ENCODE peak calls at places on chromosomes 2 and 18, in seven cellular contexts. X is A549, D is tibial nerve, P is transverse colon, Y is suprapubic skin, Q is K562, K is SK-N-SH. W is an unnamed sample.

GRCh38 chr18:28715206-28715605 is 538.3 kb upstream of the CDH2 start:
- DNase-seq in K (no peak), P (no peak), D (no peak), Q (no peak), Y (no peak), X (no peak), W (no peak)

GRCh38 chr18:79630266-79631095 is 49.1 kb upstream of the CTDP1 start:
- DNase-seq in Q (no peak), X (no peak), Y (peak), K (no peak), D (no peak), P (no peak), W (no peak)

GRCh38 chr2:39893616-39894015 is 114.6 kb upstream of the THUMPD2 start:
- DNase-seq in X (no peak), P (no peak), D (no peak), K (no peak), Y (no peak), Q (no peak), W (no peak)

GRCh38 chr2:162838141-162838500 is 446 bp downstream of the KCNH7 start:
- DNase-seq in Y (no peak), K (no peak), P (no peak), Q (no peak), D (no peak), X (no peak), W (no peak)

GRCh38 chr2:40097691-40098376 is 318.8 kb upstream of the THUMPD2 start:
- DNase-seq in K (no peak), Q (no peak), Y (no peak), X (peak), P (no peak), D (no peak), W (no peak)

GRCh38 chr2:10759151-10759714 is 37.8 kb downstream of the ATP6V1C2 start:
- DNase-seq in D (no peak), Y (no peak), Q (no peak), K (peak), P (peak), X (no peak), W (no peak)

GRCh38 chr2:225010804-225011203 is 31.5 kb downstream of the DOCK10 start:
- DNase-seq in Q (no peak), P (no peak), K (no peak), X (peak), Y (no peak), D (no peak), W (no peak)

GRCh38 chr18:39647627-39648502 is 2082.3 kb upstream of the CELF4 start:
- DNase-seq in P (no peak), Q (no peak), K (no peak), D (no peak), X (peak), Y (no peak), W (no peak)

DNA sequence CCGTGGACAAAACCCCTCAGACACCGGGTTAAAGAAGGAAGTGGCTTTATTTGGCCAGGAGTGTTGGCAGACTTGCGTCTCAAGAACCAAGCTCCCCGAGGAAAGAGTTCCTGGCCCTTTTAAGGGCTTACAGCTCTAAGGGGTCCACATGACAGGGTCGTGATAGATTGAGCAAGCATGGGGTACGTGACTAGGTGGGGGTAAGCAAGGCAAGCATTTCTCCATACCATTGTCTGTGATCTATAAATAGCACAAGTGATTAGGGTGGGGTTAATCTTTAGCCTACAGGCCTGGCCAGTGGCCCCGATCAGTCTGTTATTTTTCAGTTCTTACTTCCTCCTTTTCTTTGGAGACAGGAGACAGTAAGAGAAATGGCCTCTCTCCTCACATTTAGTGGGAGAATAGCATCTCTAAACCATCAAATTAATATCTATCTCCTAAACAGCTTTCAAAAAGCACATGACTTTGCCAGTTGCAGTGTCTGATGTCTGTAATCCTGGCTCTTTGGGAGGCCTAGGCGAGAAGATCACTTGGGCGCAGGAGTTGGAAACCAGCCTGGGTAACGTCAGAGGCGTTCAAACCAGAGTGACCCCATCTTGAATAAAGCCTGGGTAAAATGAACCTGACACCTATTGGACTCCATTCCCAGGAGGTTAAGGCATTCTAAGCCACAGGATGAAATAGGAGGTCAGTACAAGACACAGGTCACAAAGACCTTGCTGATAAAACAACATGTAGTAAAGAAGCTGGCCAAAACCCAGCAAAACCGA is 18.3 kb upstream of the CNOT11 start:
- DNase-seq in K (no peak), P (no peak), X (no peak), D (no peak), Q (no peak), Y (no peak), W (no peak)
- TF ChIP-seq EP300 in K (no peak), P (no peak), X (no peak), D (no peak), Q (no peak), Y (no peak), W (no peak)

DNA sequence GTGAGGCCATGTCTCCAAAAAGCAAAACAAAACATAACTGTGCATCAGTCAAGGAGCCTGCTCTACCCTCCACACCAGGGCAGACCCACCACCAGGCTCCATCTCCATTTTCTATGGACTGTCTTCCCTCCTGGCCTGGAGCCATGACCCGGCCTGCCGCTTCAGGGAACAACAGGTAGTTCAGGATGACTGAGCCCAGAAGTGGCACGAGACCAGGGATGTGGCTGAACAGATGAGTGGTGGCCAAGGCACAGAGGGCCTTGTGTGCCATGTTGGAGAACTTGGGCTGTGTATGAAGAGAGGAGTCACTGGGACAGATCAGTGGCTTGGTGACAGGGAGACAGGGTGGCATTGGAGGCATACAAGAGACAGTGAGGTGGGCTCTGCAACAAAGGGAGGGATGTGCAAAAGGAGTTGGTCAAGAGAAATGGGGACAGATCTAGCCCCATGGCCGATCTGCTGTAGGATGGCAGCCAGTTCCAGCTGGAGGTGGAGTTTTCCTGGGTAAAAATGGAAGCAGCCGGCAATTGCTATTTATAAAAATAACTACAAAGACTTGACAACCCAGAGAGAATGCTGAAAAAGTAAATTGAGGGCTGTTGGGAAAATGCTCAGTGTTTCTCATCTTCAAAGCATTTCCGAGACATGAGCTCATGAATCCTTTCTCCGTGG is 35.0 kb downstream of the TMEM177 start:
- DNase-seq in K (no peak), Y (no peak), D (no peak), Q (no peak), P (no peak), X (no peak), W (no peak)
- H3K27ac ChIP-seq in K (no peak), Y (no peak), D (no peak), Q (no peak), P (no peak), X (no peak), W (no peak)

GRCh38 chr18:48884306-48885235 is 66.2 kb downstream of the SMAD7 start:
- DNase-seq in P (no peak), D (no peak), Y (no peak), K (no peak), Q (no peak), X (no peak), W (no peak)
- TF ChIP-seq EP300 in P (no peak), D (no peak), Y (no peak), K (no peak), Q (no peak), X (no peak), W (no peak)

GRCh38 chr2:95310651-95311050 is 13.5 kb downstream of the KCNIP3 start:
- DNase-seq in Y (no peak), K (no peak), P (peak), Q (no peak), X (no peak), D (no peak), W (no peak)
- H3K27ac ChIP-seq in Y (no peak), K (no peak), P (no peak), Q (no peak), X (no peak), D (no peak), W (no peak)

GRCh38 chr2:64404002-64404731 is 49.8 kb upstream of the LGALSL start:
- DNase-seq in D (peak), K (no peak), X (no peak), Q (no peak), Y (peak), P (peak), W (peak)
- TF ChIP-seq EP300 in D (peak), K (no peak), X (no peak), Q (no peak), Y (no peak), P (no peak), W (no peak)

DNA sequence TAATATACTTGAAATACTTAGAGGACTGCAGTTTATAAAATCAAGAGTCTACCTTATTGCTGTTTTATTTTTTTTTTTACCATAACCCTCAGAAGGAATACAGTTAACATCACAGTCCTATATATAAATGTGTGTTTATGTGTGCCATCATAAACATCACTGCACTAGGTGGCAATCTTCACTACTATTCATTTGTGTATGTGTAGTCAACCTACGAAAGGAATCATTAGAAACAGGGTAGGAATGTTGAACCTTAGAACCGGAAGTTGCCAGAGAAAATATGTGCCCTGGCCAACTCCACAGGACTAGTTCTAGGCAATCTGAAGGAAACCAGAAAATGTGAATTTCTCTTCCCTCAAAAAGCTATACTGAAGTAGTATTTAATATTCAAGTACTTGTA is 3.4 kb downstream of the GEN1 start:
- DNase-seq in X (peak), P (peak), Y (no peak), D (no peak), K (no peak), Q (no peak), W (no peak)
- H3K27ac ChIP-seq in X (peak), P (no peak), Y (no peak), D (no peak), K (peak), Q (peak), W (no peak)

DNA sequence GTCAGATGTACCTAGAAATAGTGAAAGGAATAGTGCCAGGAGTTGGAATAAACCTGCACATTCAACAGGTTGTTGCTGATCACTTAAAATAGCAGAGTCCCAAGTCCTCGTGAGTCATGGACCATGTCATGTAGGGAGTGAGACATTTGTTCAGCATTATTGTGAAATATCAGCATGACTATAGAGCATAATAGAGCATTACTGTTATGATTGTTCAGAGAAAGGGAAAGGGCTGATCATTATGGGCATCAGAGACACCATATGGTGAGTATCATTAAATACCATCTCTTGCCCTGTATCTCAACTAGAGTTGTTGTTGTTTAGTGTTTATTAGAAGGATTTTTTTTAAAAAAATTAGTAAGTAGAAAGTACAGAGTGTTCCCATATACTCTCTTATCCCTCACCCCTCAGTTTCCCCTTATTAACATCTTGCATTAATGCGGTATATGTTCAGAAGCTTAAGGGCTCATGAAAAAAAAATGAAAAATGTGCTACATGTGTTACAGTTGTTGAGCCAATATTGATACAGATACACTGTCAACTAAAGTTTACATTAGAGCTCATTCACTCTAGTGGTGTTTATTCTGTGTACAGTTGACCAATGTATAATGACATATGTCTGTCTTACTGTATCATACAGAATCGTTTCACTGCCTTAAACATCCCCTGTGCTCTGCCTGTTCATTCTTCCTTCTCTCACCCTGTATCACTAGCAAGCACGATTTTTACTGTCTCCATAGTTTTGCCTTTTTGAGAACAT is 5.7 kb downstream of the ELAC1 start:
- DNase-seq in K (no peak), Y (no peak), X (peak), Q (no peak), D (no peak), P (no peak), W (no peak)
- TF ChIP-seq EP300 in K (no peak), Y (no peak), X (no peak), Q (no peak), D (no peak), P (no peak), W (no peak)

DNA sequence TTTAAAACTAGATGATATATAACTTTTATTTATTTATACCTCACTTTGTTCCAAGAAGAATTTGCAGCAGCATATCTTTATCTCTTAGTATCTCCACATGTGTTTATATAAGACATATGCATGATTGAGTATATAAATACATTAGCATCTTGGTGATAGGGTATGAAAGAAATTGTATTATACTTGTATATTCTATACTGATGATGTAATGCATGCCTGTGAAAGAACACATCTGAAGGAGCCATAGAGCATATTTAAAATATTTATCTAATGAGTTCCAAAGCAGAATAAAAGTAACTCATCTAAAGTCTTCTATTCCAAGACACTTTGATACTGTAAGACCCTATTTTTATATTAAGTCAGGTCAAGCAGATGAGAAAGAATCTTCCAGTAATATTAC is 76.9 kb downstream of the DTNB start:
- DNase-seq in Y (no peak), P (no peak), K (no peak), D (no peak), Q (no peak), X (no peak), W (no peak)
- H3K27ac ChIP-seq in Y (no peak), P (no peak), K (peak), D (no peak), Q (no peak), X (no peak), W (no peak)

DNA sequence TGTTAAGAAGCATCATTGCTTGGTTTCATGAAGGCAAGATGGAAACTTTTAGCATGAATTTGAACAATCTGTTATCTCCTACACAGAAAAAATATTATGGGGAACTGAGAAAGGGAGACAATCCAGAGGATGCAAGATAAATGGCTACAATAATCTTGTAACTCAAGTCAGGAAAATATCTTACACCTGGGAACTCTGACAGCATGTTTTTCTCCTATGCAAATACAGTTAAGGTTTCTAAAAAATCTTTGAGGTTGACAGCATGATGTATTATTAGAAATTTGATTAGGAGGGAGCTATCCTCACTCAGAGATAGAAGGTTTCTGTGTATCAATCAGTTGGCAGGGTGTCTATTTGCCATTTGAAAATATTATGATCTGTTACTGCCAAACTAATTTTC is 75.6 kb downstream of the GPD2 start:
- DNase-seq in D (no peak), K (no peak), X (no peak), P (no peak), Y (no peak), Q (no peak), W (no peak)
- TF ChIP-seq EP300 in D (no peak), K (no peak), X (no peak), P (no peak), Y (no peak), Q (no peak), W (no peak)

GRCh38 chr2:158890296-158890905 is 78.0 kb upstream of the TANC1 start:
- DNase-seq in X (no peak), P (no peak), K (no peak), Y (no peak), D (no peak), Q (no peak), W (no peak)

GRCh38 chr2:158894572-158894971 is 73.9 kb upstream of the TANC1 start:
- DNase-seq in P (no peak), Y (no peak), D (no peak), K (no peak), X (no peak), Q (no peak), W (no peak)

GRCh38 chr2:158893057-158893456 is 75.4 kb upstream of the TANC1 start:
- DNase-seq in K (no peak), X (no peak), Q (no peak), Y (no peak), D (no peak), P (no peak), W (peak)

GRCh38 chr2:158894078-158894477 is 74.4 kb upstream of the TANC1 start:
- DNase-seq in D (no peak), P (no peak), Q (no peak), Y (no peak), K (no peak), X (no peak), W (no peak)

DNA sequence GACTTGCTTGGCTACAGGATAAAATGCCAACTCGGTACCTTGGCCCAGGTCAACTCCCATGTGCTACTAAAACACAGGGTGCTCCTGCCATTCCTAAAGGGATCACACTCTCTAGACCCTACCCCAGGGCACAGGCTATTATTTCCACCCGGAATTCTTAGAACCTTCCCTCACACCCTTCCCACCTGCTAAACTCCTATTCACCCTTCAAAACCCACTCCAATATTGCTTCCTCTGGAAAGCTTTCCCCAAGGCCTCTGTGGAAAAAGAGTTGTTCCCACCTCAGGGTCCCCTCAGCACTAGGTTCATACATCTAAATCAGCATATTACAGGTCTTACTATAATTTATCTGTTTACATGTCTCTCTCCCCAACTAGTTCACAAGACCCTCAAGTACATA is 75.0 kb upstream of the TANC1 start:
- DNase-seq in Q (no peak), X (no peak), P (no peak), K (no peak), Y (no peak), D (no peak), W (no peak)
- H3K27ac ChIP-seq in Q (no peak), X (no peak), P (no peak), K (no peak), Y (peak), D (no peak), W (no peak)